ENCODE peak calls at places on chromosomes 4 and X, in eight cellular contexts. One of them, this sample, is unnamed.

GRCh38 chr4:40337081-40337480 is 1.9 kb downstream of the CHRNA9 start:
- DNase-seq in iris pigment epithelial cell: no peak
- DNase-seq in tibial artery: no peak
- DNase-seq in hippocampal formation: no peak
- DNase-seq in hypothalamus: no peak
- DNase-seq in amygdala: no peak
- DNase-seq in bronchial epithelial cell: no peak
- DNase-seq in T-cell: no peak
- DNase-seq in this sample: no peak

GRCh38 chr4:168717852-168718251 is 221.0 kb downstream of the PALLD start:
- DNase-seq in hypothalamus: no peak
- DNase-seq in T-cell: no peak
- DNase-seq in hippocampal formation: no peak
- DNase-seq in amygdala: no peak
- DNase-seq in bronchial epithelial cell: peak
- DNase-seq in tibial artery: no peak
- DNase-seq in iris pigment epithelial cell: peak
- DNase-seq in this sample: no peak

GRCh38 chrX:140504371-140505324 is at the start of gene SOX3:
- DNase-seq in tibial artery: no peak
- DNase-seq in bronchial epithelial cell: no peak
- DNase-seq in hypothalamus: no peak
- DNase-seq in T-cell: no peak
- DNase-seq in iris pigment epithelial cell: peak
- DNase-seq in hippocampal formation: no peak
- DNase-seq in amygdala: no peak
- DNase-seq in this sample: no peak

GRCh38 chr4:100823066-100823992 is 305.5 kb upstream of the EMCN start:
- DNase-seq in T-cell: no peak
- DNase-seq in hippocampal formation: no peak
- DNase-seq in hypothalamus: no peak
- DNase-seq in iris pigment epithelial cell: peak
- DNase-seq in tibial artery: no peak
- DNase-seq in amygdala: no peak
- DNase-seq in bronchial epithelial cell: peak
- DNase-seq in this sample: no peak

GRCh38 chr4:54954656-54955388 is 170.6 kb downstream of the KDR start:
- DNase-seq in amygdala: no peak
- DNase-seq in iris pigment epithelial cell: no peak
- DNase-seq in bronchial epithelial cell: no peak
- DNase-seq in hippocampal formation: no peak
- DNase-seq in tibial artery: no peak
- DNase-seq in hypothalamus: no peak
- DNase-seq in T-cell: no peak
- DNase-seq in this sample: no peak

GRCh38 chrX:112555831-112556230 is 123.9 kb downstream of the LHFPL1 start:
- DNase-seq in iris pigment epithelial cell: no peak
- DNase-seq in bronchial epithelial cell: no peak
- DNase-seq in tibial artery: no peak
- DNase-seq in amygdala: no peak
- DNase-seq in T-cell: no peak
- DNase-seq in hypothalamus: no peak
- DNase-seq in hippocampal formation: no peak
- DNase-seq in this sample: no peak

GRCh38 chr4:2416564-2417195 is 1.8 kb downstream of the ZFYVE28 start:
- DNase-seq in amygdala: peak
- DNase-seq in bronchial epithelial cell: no peak
- DNase-seq in iris pigment epithelial cell: peak
- DNase-seq in hypothalamus: no peak
- DNase-seq in T-cell: no peak
- DNase-seq in hippocampal formation: no peak
- DNase-seq in tibial artery: no peak
- DNase-seq in this sample: no peak

GRCh38 chr4:64095398-64095797 is 313.9 kb downstream of the TECRL start:
- DNase-seq in bronchial epithelial cell: no peak
- DNase-seq in amygdala: no peak
- DNase-seq in tibial artery: no peak
- DNase-seq in T-cell: no peak
- DNase-seq in iris pigment epithelial cell: no peak
- DNase-seq in hippocampal formation: no peak
- DNase-seq in hypothalamus: no peak
- DNase-seq in this sample: no peak

GRCh38 chr4:132683957-132684356 is 465.1 kb upstream of the PCDH10 start:
- DNase-seq in hypothalamus: no peak
- DNase-seq in tibial artery: no peak
- DNase-seq in hippocampal formation: no peak
- DNase-seq in bronchial epithelial cell: no peak
- DNase-seq in amygdala: no peak
- DNase-seq in T-cell: no peak
- DNase-seq in iris pigment epithelial cell: no peak
- DNase-seq in this sample: no peak

GRCh38 chr4:95129708-95130343 is 372.1 kb downstream of the BMPR1B start:
- DNase-seq in hypothalamus: no peak
- DNase-seq in iris pigment epithelial cell: peak
- DNase-seq in tibial artery: no peak
- DNase-seq in bronchial epithelial cell: peak
- DNase-seq in hippocampal formation: peak
- DNase-seq in T-cell: no peak
- DNase-seq in amygdala: no peak
- DNase-seq in this sample: no peak

GRCh38 chrX:33298622-33299021 is 87.3 kb upstream of the DMD start:
- DNase-seq in hypothalamus: no peak
- DNase-seq in amygdala: no peak
- DNase-seq in tibial artery: no peak
- DNase-seq in T-cell: no peak
- DNase-seq in hippocampal formation: no peak
- DNase-seq in iris pigment epithelial cell: no peak
- DNase-seq in bronchial epithelial cell: no peak
- DNase-seq in this sample: no peak

GRCh38 chr4:8221476-8221875 is 22.4 kb downstream of the SH3TC1 start:
- DNase-seq in T-cell: no peak
- DNase-seq in bronchial epithelial cell: no peak
- DNase-seq in tibial artery: no peak
- DNase-seq in hippocampal formation: peak
- DNase-seq in amygdala: no peak
- DNase-seq in iris pigment epithelial cell: peak
- DNase-seq in hypothalamus: no peak
- DNase-seq in this sample: no peak

GRCh38 chr4:88503344-88503743 is 20.2 kb downstream of the PYURF start:
- DNase-seq in amygdala: no peak
- DNase-seq in hypothalamus: no peak
- DNase-seq in bronchial epithelial cell: no peak
- DNase-seq in T-cell: no peak
- DNase-seq in iris pigment epithelial cell: no peak
- DNase-seq in hippocampal formation: no peak
- DNase-seq in tibial artery: no peak
- DNase-seq in this sample: no peak

GRCh38 chr4:25953740-25954139 is 39.7 kb downstream of the SMIM20 start:
- DNase-seq in tibial artery: no peak
- DNase-seq in hypothalamus: no peak
- DNase-seq in iris pigment epithelial cell: peak
- DNase-seq in hippocampal formation: no peak
- DNase-seq in bronchial epithelial cell: peak
- DNase-seq in amygdala: no peak
- DNase-seq in T-cell: no peak
- DNase-seq in this sample: no peak

GRCh38 chr4:113303315-113303714 is 253.9 kb downstream of the ANK2 start:
- DNase-seq in hypothalamus: no peak
- DNase-seq in hippocampal formation: no peak
- DNase-seq in amygdala: no peak
- DNase-seq in T-cell: no peak
- DNase-seq in bronchial epithelial cell: no peak
- DNase-seq in tibial artery: no peak
- DNase-seq in iris pigment epithelial cell: no peak
- DNase-seq in this sample: no peak

GRCh38 chr4:143337600-143338287 is 1.1 kb downstream of the GAB1 start:
- DNase-seq in amygdala: peak
- DNase-seq in iris pigment epithelial cell: peak
- DNase-seq in bronchial epithelial cell: no peak
- DNase-seq in hypothalamus: peak
- DNase-seq in tibial artery: peak
- DNase-seq in hippocampal formation: peak
- DNase-seq in T-cell: no peak
- DNase-seq in this sample: no peak

GRCh38 chrX:118507766-118508165 is 12.2 kb downstream of the DOCK11 start:
- DNase-seq in iris pigment epithelial cell: no peak
- DNase-seq in tibial artery: no peak
- DNase-seq in amygdala: no peak
- DNase-seq in T-cell: no peak
- DNase-seq in hypothalamus: no peak
- DNase-seq in bronchial epithelial cell: peak
- DNase-seq in hippocampal formation: no peak
- DNase-seq in this sample: no peak

GRCh38 chrX:47556045-47556623 is 4.9 kb upstream of the ARAF start:
- DNase-seq in iris pigment epithelial cell: peak
- DNase-seq in T-cell: peak
- DNase-seq in bronchial epithelial cell: peak
- DNase-seq in hippocampal formation: peak
- DNase-seq in hypothalamus: peak
- DNase-seq in tibial artery: peak
- DNase-seq in amygdala: peak
- DNase-seq in this sample: no peak